ENCODE peak calls at places on chromosomes 5 and 9, in seven cellular contexts. One of them, this sample, is unnamed.

GRCh38 chr5:154189819-154190651 is 498 bp upstream of the GALNT10 start:
- DNase-seq in neuronal stem cell: peak; percentile 76
- DNase-seq in tibial nerve: peak; percentile 61
- DNase-seq in heart left ventricle: peak; percentile 90
- DNase-seq in iPS DF 6.9: no peak
- DNase-seq in spleen: peak; percentile 98
- DNase-seq in HepG2: peak; percentile 61
- DNase-seq in this sample: peak; percentile 90

GRCh38 chr5:80960531-80961375 is 590 bp downstream of the RASGRF2 start:
- DNase-seq in iPS DF 6.9: no peak
- DNase-seq in spleen: peak; percentile 80
- DNase-seq in heart left ventricle: peak; percentile 54
- DNase-seq in HepG2: peak; percentile 18
- DNase-seq in tibial nerve: peak; percentile 35
- DNase-seq in neuronal stem cell: peak; percentile 29
- DNase-seq in this sample: peak; percentile 62

GRCh38 chr9:35669331-35670145 is 4.2 kb upstream of the CA9 start:
- DNase-seq in HepG2: peak; percentile 98
- DNase-seq in spleen: peak; percentile 5
- DNase-seq in neuronal stem cell: no peak
- DNase-seq in heart left ventricle: no peak
- DNase-seq in tibial nerve: no peak
- DNase-seq in iPS DF 6.9: no peak
- DNase-seq in this sample: no peak

GRCh38 chr5:154534457-154535050 is 56.5 kb upstream of the HAND1 start:
- DNase-seq in spleen: no peak
- DNase-seq in tibial nerve: no peak
- DNase-seq in HepG2: no peak
- DNase-seq in iPS DF 6.9: no peak
- DNase-seq in neuronal stem cell: no peak
- DNase-seq in heart left ventricle: no peak
- DNase-seq in this sample: no peak

GRCh38 chr9:105911104-105911911 is 217.0 kb downstream of the TMEM38B start:
- DNase-seq in iPS DF 6.9: peak; percentile 73
- DNase-seq in spleen: no peak
- DNase-seq in neuronal stem cell: peak; percentile 82
- DNase-seq in heart left ventricle: no peak
- DNase-seq in HepG2: peak; percentile 4
- DNase-seq in tibial nerve: no peak
- DNase-seq in this sample: peak; percentile 77

GRCh38 chr9:134871941-134872340 is 8.7 kb upstream of the FCN2 start:
- DNase-seq in iPS DF 6.9: no peak
- DNase-seq in heart left ventricle: peak; percentile 48
- DNase-seq in HepG2: no peak
- DNase-seq in tibial nerve: no peak
- DNase-seq in neuronal stem cell: no peak
- DNase-seq in spleen: no peak
- DNase-seq in this sample: no peak

GRCh38 chr9:38024036-38024681 is 44.9 kb downstream of the SHB start:
- DNase-seq in spleen: no peak
- DNase-seq in neuronal stem cell: no peak
- DNase-seq in tibial nerve: peak; percentile 65
- DNase-seq in iPS DF 6.9: no peak
- DNase-seq in HepG2: peak; percentile 91
- DNase-seq in heart left ventricle: no peak
- DNase-seq in this sample: no peak

GRCh38 chr9:134852906-134853654 is 27.5 kb upstream of the FCN2 start:
- DNase-seq in HepG2: no peak
- DNase-seq in spleen: no peak
- DNase-seq in iPS DF 6.9: no peak
- DNase-seq in neuronal stem cell: no peak
- DNase-seq in heart left ventricle: peak; percentile 10
- DNase-seq in tibial nerve: no peak
- DNase-seq in this sample: peak; percentile 22

GRCh38 chr5:154472871-154473580 is 5.0 kb downstream of the HAND1 start:
- DNase-seq in spleen: no peak
- DNase-seq in tibial nerve: no peak
- DNase-seq in HepG2: no peak
- DNase-seq in heart left ventricle: no peak
- DNase-seq in iPS DF 6.9: no peak
- DNase-seq in neuronal stem cell: peak; percentile 26
- DNase-seq in this sample: no peak

GRCh38 chr5:83711982-83712601 is 8.6 kb downstream of the HAPLN1 start:
- DNase-seq in neuronal stem cell: peak; percentile 40
- DNase-seq in tibial nerve: peak; percentile 87
- DNase-seq in heart left ventricle: no peak
- DNase-seq in iPS DF 6.9: no peak
- DNase-seq in HepG2: peak; percentile 56
- DNase-seq in spleen: no peak
- DNase-seq in this sample: no peak

GRCh38 chr9:109779711-109780452 is at the start of gene PALM2AKAP2:
- DNase-seq in tibial nerve: no peak
- DNase-seq in neuronal stem cell: peak; percentile 74
- DNase-seq in HepG2: no peak
- DNase-seq in spleen: no peak
- DNase-seq in iPS DF 6.9: peak; percentile 22
- DNase-seq in heart left ventricle: peak; percentile 78
- DNase-seq in this sample: peak; percentile 75

GRCh38 chr5:127995556-127995955 is 88.0 kb upstream of the SLC12A2 start:
- DNase-seq in neuronal stem cell: no peak
- DNase-seq in HepG2: no peak
- DNase-seq in spleen: no peak
- DNase-seq in tibial nerve: no peak
- DNase-seq in iPS DF 6.9: no peak
- DNase-seq in heart left ventricle: no peak
- DNase-seq in this sample: no peak

GRCh38 chr5:158154226-158155005 is 295.5 kb upstream of the CLINT1 start:
- DNase-seq in heart left ventricle: peak; percentile 30
- DNase-seq in neuronal stem cell: no peak
- DNase-seq in HepG2: no peak
- DNase-seq in iPS DF 6.9: no peak
- DNase-seq in spleen: no peak
- DNase-seq in tibial nerve: peak; percentile 73
- DNase-seq in this sample: no peak

GRCh38 chr9:124776952-124777645 is at the start of gene OLFML2A:
- DNase-seq in neuronal stem cell: no peak
- DNase-seq in spleen: peak; percentile 84
- DNase-seq in heart left ventricle: peak; percentile 49
- DNase-seq in tibial nerve: no peak
- DNase-seq in HepG2: no peak
- DNase-seq in iPS DF 6.9: no peak
- DNase-seq in this sample: peak; percentile 18

GRCh38 chr9:93905473-93906133 is 49.6 kb downstream of the BARX1 start:
- DNase-seq in tibial nerve: no peak
- DNase-seq in neuronal stem cell: no peak
- DNase-seq in iPS DF 6.9: no peak
- DNase-seq in heart left ventricle: no peak
- DNase-seq in spleen: peak; percentile 54
- DNase-seq in HepG2: no peak
- DNase-seq in this sample: no peak

DNA sequence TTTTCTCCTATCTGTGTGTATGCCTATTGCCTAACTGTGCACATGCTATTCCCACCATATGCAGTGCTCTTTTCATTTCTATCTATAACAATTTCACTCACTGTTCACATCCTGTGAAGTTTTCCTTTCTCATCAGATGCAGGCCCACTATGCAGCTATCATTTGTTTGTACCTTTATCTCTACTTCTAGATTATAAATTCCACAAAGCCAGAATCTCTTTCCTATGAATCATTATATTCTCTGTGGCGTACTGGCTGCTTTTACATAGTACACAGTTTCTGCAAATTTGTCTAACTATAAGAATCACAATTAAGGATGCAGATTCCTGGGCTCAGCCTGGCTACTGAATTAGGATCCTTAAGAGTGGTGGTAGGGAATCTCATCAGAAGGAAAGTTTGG is 600.8 kb upstream of the ARRDC3 start:
- DNase-seq in HepG2: no peak
- DNase-seq in neuronal stem cell: no peak
- DNase-seq in iPS DF 6.9: no peak
- DNase-seq in spleen: no peak
- DNase-seq in tibial nerve: no peak
- DNase-seq in heart left ventricle: no peak
- DNase-seq in this sample: no peak
- H3K27ac ChIP-seq in HepG2: no peak overlapping the region
- H3K27ac ChIP-seq in neuronal stem cell: no peak overlapping the region
- H3K27ac ChIP-seq in iPS DF 6.9: no peak overlapping the region
- H3K27ac ChIP-seq in spleen: no peak overlapping the region
- H3K27ac ChIP-seq in tibial nerve: no peak overlapping the region
- H3K27ac ChIP-seq in heart left ventricle: no peak overlapping the region
- H3K27ac ChIP-seq in this sample: no peak overlapping the region

GRCh38 chr9:136517950-136518349 is 27.9 kb downstream of the NOTCH1 start:
- DNase-seq in heart left ventricle: no peak
- DNase-seq in neuronal stem cell: no peak
- DNase-seq in HepG2: no peak
- DNase-seq in iPS DF 6.9: no peak
- DNase-seq in tibial nerve: no peak
- DNase-seq in spleen: no peak
- DNase-seq in this sample: no peak

GRCh38 chr9:136521541-136521940 is 24.3 kb downstream of the NOTCH1 start:
- DNase-seq in heart left ventricle: no peak
- DNase-seq in iPS DF 6.9: no peak
- DNase-seq in spleen: peak; percentile 93
- DNase-seq in tibial nerve: no peak
- DNase-seq in HepG2: no peak
- DNase-seq in neuronal stem cell: no peak
- DNase-seq in this sample: no peak

GRCh38 chr9:136518623-136519022 is 27.2 kb downstream of the NOTCH1 start:
- DNase-seq in heart left ventricle: no peak
- DNase-seq in spleen: no peak
- DNase-seq in iPS DF 6.9: no peak
- DNase-seq in tibial nerve: no peak
- DNase-seq in neuronal stem cell: no peak
- DNase-seq in HepG2: no peak
- DNase-seq in this sample: no peak

GRCh38 chr9:136520053-136520540 is 25.8 kb downstream of the NOTCH1 start:
- DNase-seq in iPS DF 6.9: no peak
- DNase-seq in heart left ventricle: no peak
- DNase-seq in HepG2: peak; percentile 80
- DNase-seq in tibial nerve: no peak
- DNase-seq in spleen: no peak
- DNase-seq in neuronal stem cell: no peak
- DNase-seq in this sample: no peak

GRCh38 chr9:136519263-136520052 is 26.4 kb downstream of the NOTCH1 start:
- DNase-seq in HepG2: no peak
- DNase-seq in spleen: no peak
- DNase-seq in tibial nerve: no peak
- DNase-seq in heart left ventricle: no peak
- DNase-seq in neuronal stem cell: no peak
- DNase-seq in iPS DF 6.9: no peak
- DNase-seq in this sample: no peak
- H3K4me3 ChIP-seq in HepG2: peak overlapping the region; percentile 53
- H3K4me3 ChIP-seq in spleen: no peak overlapping the region
- H3K4me3 ChIP-seq in tibial nerve: no peak overlapping the region
- H3K4me3 ChIP-seq in heart left ventricle: no peak overlapping the region
- H3K4me3 ChIP-seq in neuronal stem cell: no peak overlapping the region
- H3K4me3 ChIP-seq in iPS DF 6.9: no peak overlapping the region
- H3K4me3 ChIP-seq in this sample: no peak overlapping the region

DNA sequence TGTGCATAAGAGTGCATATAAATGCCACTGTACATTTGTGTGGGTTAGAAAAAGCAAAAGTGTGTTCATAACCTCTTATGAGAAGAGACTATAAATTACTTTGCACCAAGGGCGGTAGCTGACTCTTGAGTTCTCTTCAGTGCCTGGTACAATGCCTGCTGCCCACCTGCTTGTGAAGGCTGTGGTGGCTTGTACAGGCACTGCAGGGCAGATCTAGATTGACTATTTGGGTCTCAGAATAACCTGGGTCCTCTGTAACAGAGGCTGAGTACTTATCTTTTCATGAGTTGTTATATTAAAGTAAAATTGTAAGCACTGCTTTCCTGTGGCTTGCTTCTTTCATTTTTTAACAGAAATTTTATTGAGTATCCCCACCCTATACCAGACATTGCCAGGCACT is 22.8 kb downstream of the LMNB1 start:
- DNase-seq in heart left ventricle: no peak
- DNase-seq in HepG2: no peak
- DNase-seq in iPS DF 6.9: no peak
- DNase-seq in neuronal stem cell: no peak
- DNase-seq in spleen: no peak
- DNase-seq in tibial nerve: no peak
- DNase-seq in this sample: no peak
- H3K4me1 ChIP-seq in heart left ventricle: no peaks in the 10 kb centered on the region
- H3K4me1 ChIP-seq in HepG2: peaks cover 18% of the 10 kb centered on the region
- H3K4me1 ChIP-seq in iPS DF 6.9: no peaks in the 10 kb centered on the region
- H3K4me1 ChIP-seq in neuronal stem cell: no peaks in the 10 kb centered on the region
- H3K4me1 ChIP-seq in spleen: no peaks in the 10 kb centered on the region
- H3K4me1 ChIP-seq in tibial nerve: no peaks in the 10 kb centered on the region
- H3K4me1 ChIP-seq in this sample: peaks cover 9% of the 10 kb centered on the region

GRCh38 chr5:178323541-178323865 is 90.9 kb upstream of the PHYKPL start:
- DNase-seq in HepG2: no peak
- DNase-seq in heart left ventricle: no peak
- DNase-seq in iPS DF 6.9: no peak
- DNase-seq in tibial nerve: no peak
- DNase-seq in spleen: no peak
- DNase-seq in neuronal stem cell: no peak
- DNase-seq in this sample: no peak

GRCh38 chr5:178326054-178326715 is 93.6 kb upstream of the PHYKPL start:
- DNase-seq in tibial nerve: no peak
- DNase-seq in heart left ventricle: no peak
- DNase-seq in HepG2: no peak
- DNase-seq in neuronal stem cell: no peak
- DNase-seq in spleen: peak; percentile 10
- DNase-seq in iPS DF 6.9: no peak
- DNase-seq in this sample: no peak

GRCh38 chr5:178325311-178326053 is 92.9 kb upstream of the PHYKPL start:
- DNase-seq in spleen: peak; percentile 51
- DNase-seq in tibial nerve: no peak
- DNase-seq in neuronal stem cell: no peak
- DNase-seq in iPS DF 6.9: no peak
- DNase-seq in heart left ventricle: no peak
- DNase-seq in HepG2: no peak
- DNase-seq in this sample: no peak

GRCh38 chr5:178323961-178324360 is 91.4 kb upstream of the PHYKPL start:
- DNase-seq in iPS DF 6.9: no peak
- DNase-seq in tibial nerve: no peak
- DNase-seq in HepG2: no peak
- DNase-seq in neuronal stem cell: no peak
- DNase-seq in heart left ventricle: no peak
- DNase-seq in spleen: peak; percentile 67
- DNase-seq in this sample: no peak

DNA sequence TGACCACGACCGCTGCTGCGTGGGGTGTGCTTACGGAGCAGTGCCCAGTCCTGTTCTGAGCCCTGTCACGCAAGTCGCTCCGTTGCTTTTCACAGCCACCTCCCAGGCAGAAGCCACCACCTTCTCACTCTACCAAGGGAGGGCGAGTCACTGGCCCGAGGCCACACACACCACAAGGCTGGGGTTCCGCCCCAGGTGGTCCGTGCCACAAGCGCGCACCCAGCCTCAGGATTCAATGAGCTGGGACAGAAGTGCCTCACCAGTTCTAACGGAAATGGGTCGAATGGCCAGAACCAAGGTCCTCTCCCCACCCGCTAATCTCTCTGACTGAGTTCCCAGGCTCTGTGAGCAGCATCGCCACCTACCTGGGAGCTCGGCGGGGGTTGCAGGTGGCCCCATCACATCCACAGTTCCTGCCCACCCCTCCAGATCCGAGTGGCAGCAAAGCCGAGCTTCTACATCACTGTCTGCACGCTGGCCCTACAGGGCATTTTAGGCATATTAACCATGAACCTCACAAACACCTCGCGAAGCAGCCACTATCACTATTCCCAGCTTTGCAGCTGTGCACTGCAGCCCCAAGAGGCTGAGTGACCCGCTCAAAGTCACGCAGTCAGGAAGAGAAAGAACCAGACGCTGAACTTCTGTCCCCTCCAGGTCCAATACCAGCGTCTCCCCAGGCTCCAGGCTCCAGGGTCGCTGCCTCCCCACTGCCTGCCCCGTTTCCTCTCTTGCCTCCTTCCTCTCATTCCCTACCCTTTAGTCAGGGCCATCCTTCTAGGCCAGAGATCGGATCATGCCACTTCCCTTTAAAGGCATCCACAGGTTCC is 92.1 kb upstream of the PHYKPL start:
- DNase-seq in tibial nerve: no peak
- DNase-seq in iPS DF 6.9: no peak
- DNase-seq in heart left ventricle: no peak
- DNase-seq in spleen: peak; percentile 81
- DNase-seq in HepG2: no peak
- DNase-seq in neuronal stem cell: no peak
- DNase-seq in this sample: no peak
- H3K27ac ChIP-seq in tibial nerve: no peak overlapping the region
- H3K27ac ChIP-seq in iPS DF 6.9: no peak overlapping the region
- H3K27ac ChIP-seq in heart left ventricle: no peak overlapping the region
- H3K27ac ChIP-seq in spleen: peak overlapping the region; percentile 19
- H3K27ac ChIP-seq in HepG2: no peak overlapping the region
- H3K27ac ChIP-seq in neuronal stem cell: no peak overlapping the region
- H3K27ac ChIP-seq in this sample: no peak overlapping the region

This sample was measured in SJSA1.